ENCODE peak calls at places on chromosome 9, in five cellular contexts. One of them, this sample, is unnamed.

GRCh38 chr9:20242767-20243166 is 379.5 kb downstream of the MLLT3 start:
- DNase-seq in mucosa of descending colon: no peak
- DNase-seq in Peyer's patch: no peak
- DNase-seq in GM20000: peak; percentile 36
- DNase-seq in endothelial cell: no peak
- DNase-seq in this sample: peak; percentile 50

GRCh38 chr9:104412238-104412637 is 91.8 kb upstream of the OR13F1 start:
- DNase-seq in mucosa of descending colon: no peak
- DNase-seq in Peyer's patch: no peak
- DNase-seq in GM20000: no peak
- DNase-seq in endothelial cell: no peak
- DNase-seq in this sample: no peak

GRCh38 chr9:127776195-127776918 is 2.1 kb downstream of the SH2D3C start:
- DNase-seq in mucosa of descending colon: peak; percentile 64
- DNase-seq in Peyer's patch: peak; percentile 93
- DNase-seq in GM20000: peak; percentile 81
- DNase-seq in endothelial cell: peak; percentile 43
- DNase-seq in this sample: peak; percentile 81

GRCh38 chr9:89008346-89009048 is 17.2 kb downstream of the S1PR3 start:
- DNase-seq in mucosa of descending colon: no peak
- DNase-seq in Peyer's patch: no peak
- DNase-seq in GM20000: no peak
- DNase-seq in endothelial cell: no peak
- DNase-seq in this sample: no peak

GRCh38 chr9:78158286-78158685 is 77.6 kb upstream of the CEP78 start:
- DNase-seq in mucosa of descending colon: no peak
- DNase-seq in Peyer's patch: no peak
- DNase-seq in GM20000: no peak
- DNase-seq in endothelial cell: no peak
- DNase-seq in this sample: no peak

GRCh38 chr9:10957878-10958277 is 345.1 kb upstream of the PTPRD start:
- DNase-seq in mucosa of descending colon: no peak
- DNase-seq in Peyer's patch: no peak
- DNase-seq in GM20000: no peak
- DNase-seq in endothelial cell: no peak
- DNase-seq in this sample: no peak

GRCh38 chr9:114206221-114206760 is 51.0 kb downstream of the COL27A1 start:
- DNase-seq in mucosa of descending colon: no peak
- DNase-seq in Peyer's patch: no peak
- DNase-seq in GM20000: no peak
- DNase-seq in endothelial cell: no peak
- DNase-seq in this sample: no peak

GRCh38 chr9:33025572-33026347 is 687 bp downstream of the DNAJA1 start:
- DNase-seq in mucosa of descending colon: peak; percentile 79
- DNase-seq in Peyer's patch: peak; percentile 67
- DNase-seq in GM20000: peak; percentile 85
- DNase-seq in endothelial cell: peak; percentile 80
- DNase-seq in this sample: peak; percentile 82

GRCh38 chr9:77879344-77880089 is 152.1 kb downstream of the GNAQ start:
- DNase-seq in mucosa of descending colon: peak; percentile 58
- DNase-seq in Peyer's patch: no peak
- DNase-seq in GM20000: no peak
- DNase-seq in endothelial cell: no peak
- DNase-seq in this sample: no peak

GRCh38 chr9:108325406-108325805 is 530.4 kb downstream of the ACTL7B start:
- DNase-seq in mucosa of descending colon: no peak
- DNase-seq in Peyer's patch: no peak
- DNase-seq in GM20000: no peak
- DNase-seq in endothelial cell: no peak
- DNase-seq in this sample: no peak

GRCh38 chr9:137311171-137311970 is 9.3 kb upstream of the NRARP start:
- DNase-seq in mucosa of descending colon: peak; percentile 92
- DNase-seq in Peyer's patch: no peak
- DNase-seq in GM20000: no peak
- DNase-seq in endothelial cell: no peak
- DNase-seq in this sample: no peak

GRCh38 chr9:135240222-135240621 is 152.8 kb downstream of the OLFM1 start:
- DNase-seq in mucosa of descending colon: no peak
- DNase-seq in Peyer's patch: no peak
- DNase-seq in GM20000: no peak
- DNase-seq in endothelial cell: no peak
- DNase-seq in this sample: no peak

GRCh38 chr9:135240871-135241311 is 153.4 kb downstream of the OLFM1 start:
- DNase-seq in mucosa of descending colon: no peak
- DNase-seq in Peyer's patch: no peak
- DNase-seq in GM20000: no peak
- DNase-seq in endothelial cell: no peak
- DNase-seq in this sample: no peak

GRCh38 chr9:135243201-135244190 is 156.0 kb downstream of the OLFM1 start:
- DNase-seq in mucosa of descending colon: no peak
- DNase-seq in Peyer's patch: no peak
- DNase-seq in GM20000: no peak
- DNase-seq in endothelial cell: no peak
- DNase-seq in this sample: no peak

GRCh38 chr9:135242406-135242805 is 154.9 kb downstream of the OLFM1 start:
- DNase-seq in mucosa of descending colon: no peak
- DNase-seq in Peyer's patch: no peak
- DNase-seq in GM20000: no peak
- DNase-seq in endothelial cell: no peak
- DNase-seq in this sample: no peak

GRCh38 chr9:135241381-135242380 is 154.2 kb downstream of the OLFM1 start:
- DNase-seq in mucosa of descending colon: no peak
- DNase-seq in Peyer's patch: no peak
- DNase-seq in GM20000: no peak
- DNase-seq in endothelial cell: peak; percentile 37
- DNase-seq in this sample: no peak
- TF ChIP-seq CTCF in mucosa of descending colon: no peak
- TF ChIP-seq CTCF in Peyer's patch: no peak
- TF ChIP-seq CTCF in GM20000: no peak
- TF ChIP-seq CTCF in endothelial cell: no peak
- TF ChIP-seq CTCF in this sample: no peak

DNA sequence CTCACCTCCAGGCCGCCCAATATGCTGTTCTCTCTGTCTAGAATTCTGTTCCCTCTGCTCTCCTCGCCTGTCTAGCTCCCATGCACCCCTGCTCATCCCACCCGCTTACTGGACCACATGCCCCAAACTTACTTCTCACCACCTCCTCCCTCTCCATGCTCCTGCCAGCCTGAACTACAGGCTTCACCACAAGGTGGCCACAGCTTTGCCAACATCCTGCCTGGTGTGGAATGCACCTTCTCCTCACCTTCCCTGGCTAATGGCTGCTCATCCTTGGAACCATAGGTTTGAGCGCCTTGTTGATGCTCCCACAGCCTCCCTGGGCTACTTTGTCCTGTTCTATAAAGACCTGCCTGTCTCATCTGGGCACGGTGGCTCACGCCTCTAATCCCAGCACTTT is 9.6 kb downstream of the LAMC3 start:
- DNase-seq in mucosa of descending colon: no peak
- DNase-seq in Peyer's patch: no peak
- DNase-seq in GM20000: no peak
- DNase-seq in endothelial cell: no peak
- DNase-seq in this sample: no peak
- TF ChIP-seq CTCF in mucosa of descending colon: no peak
- TF ChIP-seq CTCF in Peyer's patch: no peak
- TF ChIP-seq CTCF in GM20000: no peak
- TF ChIP-seq CTCF in endothelial cell: peak; percentile 32
- TF ChIP-seq CTCF in this sample: no peak

GRCh38 chr9:38371495-38371894 is 21.0 kb upstream of the ALDH1B1 start:
- DNase-seq in mucosa of descending colon: no peak
- DNase-seq in Peyer's patch: no peak
- DNase-seq in GM20000: peak; percentile 75
- DNase-seq in endothelial cell: no peak
- DNase-seq in this sample: peak; percentile 69
- TF ChIP-seq CTCF in mucosa of descending colon: no peak
- TF ChIP-seq CTCF in Peyer's patch: peak; percentile 66
- TF ChIP-seq CTCF in GM20000: no peak
- TF ChIP-seq CTCF in endothelial cell: no peak
- TF ChIP-seq CTCF in this sample: peak; percentile 47

GRCh38 chr9:83062653-83063527 is at the start of gene RASEF:
- DNase-seq in mucosa of descending colon: peak; percentile 92
- DNase-seq in Peyer's patch: no peak
- DNase-seq in GM20000: no peak
- DNase-seq in endothelial cell: peak; percentile 51
- DNase-seq in this sample: no peak
- TF ChIP-seq CTCF in mucosa of descending colon: no peak
- TF ChIP-seq CTCF in Peyer's patch: peak; percentile 20
- TF ChIP-seq CTCF in GM20000: no peak
- TF ChIP-seq CTCF in endothelial cell: no peak
- TF ChIP-seq CTCF in this sample: no peak

GRCh38 chr9:124282442-124283231 is 24.9 kb downstream of the NEK6 start:
- DNase-seq in mucosa of descending colon: peak; percentile 68
- DNase-seq in Peyer's patch: no peak
- DNase-seq in GM20000: no peak
- DNase-seq in endothelial cell: no peak
- DNase-seq in this sample: no peak
- TF ChIP-seq CTCF in mucosa of descending colon: no peak
- TF ChIP-seq CTCF in Peyer's patch: no peak
- TF ChIP-seq CTCF in GM20000: no peak
- TF ChIP-seq CTCF in endothelial cell: no peak
- TF ChIP-seq CTCF in this sample: no peak

DNA sequence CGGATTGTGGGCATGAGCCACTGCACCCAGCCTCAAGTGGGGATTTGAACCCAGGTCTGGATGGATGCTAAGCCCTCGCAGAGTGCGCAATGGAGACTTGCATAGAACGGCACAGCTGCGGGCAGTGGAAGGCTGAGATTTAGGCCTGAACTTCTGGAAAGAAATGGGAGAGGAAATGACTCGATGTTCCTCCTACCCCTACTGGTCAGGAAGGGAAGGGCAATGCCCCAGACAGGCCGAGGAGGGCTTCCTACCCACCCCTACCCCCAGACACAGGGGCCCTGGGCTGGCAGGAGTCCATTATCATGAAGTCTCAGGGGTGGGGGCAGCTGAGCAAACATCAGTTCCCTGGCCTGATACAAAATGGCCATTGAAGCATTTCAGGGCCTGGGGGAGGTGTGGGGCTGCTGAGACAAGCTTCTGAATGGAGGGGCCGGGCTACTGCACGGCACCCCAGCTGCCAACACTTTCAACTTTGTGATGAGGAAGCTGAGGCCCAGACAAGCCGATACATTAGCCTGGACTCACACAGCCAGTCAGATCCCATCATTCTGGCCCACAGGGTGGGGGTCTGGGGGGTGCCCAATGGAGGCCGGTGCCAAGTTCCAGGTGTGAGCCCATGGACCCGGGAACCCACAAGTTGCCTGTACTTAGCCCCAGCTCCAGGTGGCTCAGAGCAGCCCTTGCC is 13.5 kb upstream of the WDR38 start:
- DNase-seq in mucosa of descending colon: no peak
- DNase-seq in Peyer's patch: no peak
- DNase-seq in GM20000: no peak
- DNase-seq in endothelial cell: peak; percentile 53
- DNase-seq in this sample: no peak
- TF ChIP-seq CTCF in mucosa of descending colon: no peak
- TF ChIP-seq CTCF in Peyer's patch: peak; percentile 26
- TF ChIP-seq CTCF in GM20000: peak; percentile 14
- TF ChIP-seq CTCF in endothelial cell: peak; percentile 60
- TF ChIP-seq CTCF in this sample: no peak

This sample was measured in GM10248.